ENCODE peak calls at places on chromosomes 5 and 9, in six cellular contexts. R is retina, H is body of pancreas, I is endothelial cell of umbilical vein, V is heart right ventricle, O is EL. N is an unnamed sample.

GRCh38 chr5:543755-544674 is 19.8 kb upstream of the SLC9A3 start:
- DNase-seq in R (no peak), H (peak; percentile 9), I (no peak), V (peak; percentile 26), O (no peak), N (no peak)

GRCh38 chr5:6902597-6902996 is 189.4 kb downstream of the TENT4A start:
- DNase-seq in R (no peak), H (peak; percentile 29), I (no peak), V (no peak), O (no peak), N (peak; percentile 67)

GRCh38 chr5:61349935-61350334 is 17.9 kb downstream of the ZSWIM6 start:
- DNase-seq in R (no peak), H (no peak), I (no peak), V (no peak), O (no peak), N (no peak)

GRCh38 chr9:105978822-105979221 is 284.5 kb downstream of the TMEM38B start:
- DNase-seq in R (no peak), H (no peak), I (no peak), V (no peak), O (no peak), N (peak; percentile 33)

GRCh38 chr5:30040483-30041116 is 1152.9 kb upstream of the CDH6 start:
- DNase-seq in R (peak; percentile 76), H (peak; percentile 9), I (no peak), V (no peak), O (peak; percentile 1), N (peak; percentile 31)

GRCh38 chr9:4678679-4679267 is 596 bp upstream of the CDC37L1 start:
- DNase-seq in R (peak; percentile 84), H (no peak), I (peak; percentile 83), V (no peak), O (peak; percentile 41), N (peak; percentile 17)

GRCh38 chr9:74322661-74323314 is 174.3 kb upstream of the RORB start:
- DNase-seq in R (no peak), H (peak; percentile 6), I (no peak), V (no peak), O (no peak), N (no peak)

GRCh38 chr5:177469061-177469628 is 4.3 kb downstream of the DBN1 start:
- DNase-seq in R (peak; percentile 65), H (no peak), I (no peak), V (peak; percentile 60), O (peak; percentile 70), N (no peak)

GRCh38 chr5:38078161-38078560 is 180.2 kb upstream of the EGFLAM start:
- DNase-seq in R (no peak), H (no peak), I (no peak), V (no peak), O (peak; percentile 42), N (no peak)

GRCh38 chr5:55577353-55578060 is 42.7 kb upstream of the PLPP1 start:
- DNase-seq in R (no peak), H (peak; percentile 29), I (peak; percentile 17), V (peak; percentile 50), O (no peak), N (no peak)

GRCh38 chr5:179337227-179338122 is 7.8 kb downstream of the ADAMTS2 start:
- DNase-seq in R (no peak), H (no peak), I (no peak), V (no peak), O (no peak), N (no peak)

GRCh38 chr9:105832311-105832710 is 138.0 kb downstream of the TMEM38B start:
- DNase-seq in R (no peak), H (no peak), I (no peak), V (no peak), O (peak; percentile 3), N (no peak)